ENCODE peak calls at places on chromosomes 4 and X, in four cellular contexts. I, N, P and X are unnamed samples.
A peak's percentile ranks its signal among the peaks of the same experiment; 100 is the strongest.

GRCh38 chrX:125378205-125378604 is 58.5 kb downstream of the TEX13C start:
- DNase-seq in I (no peak), N (no peak), P (no peak), X (no peak)

GRCh38 chr4:155234206-155234605 is 25.8 kb downstream of the NPY2R start:
- DNase-seq in I (no peak), N (no peak), P (no peak), X (no peak)

GRCh38 chr4:71677568-71677967 is 106.3 kb downstream of the GC start:
- DNase-seq in I (no peak), N (no peak), P (no peak), X (no peak)

GRCh38 chr4:2047031-2047660 is 12.0 kb upstream of the NAT8L start:
- DNase-seq in I (no peak), N (no peak), P (peak; percentile 62), X (no peak)

GRCh38 chrX:44344687-44345086 is 1.2 kb upstream of the EFHC2 start:
- DNase-seq in I (no peak), N (no peak), P (no peak), X (no peak)

GRCh38 chr4:188178806-188179205 is 39.6 kb downstream of the TRIML1 start:
- DNase-seq in I (no peak), N (no peak), P (no peak), X (no peak)

GRCh38 chrX:15349046-15349445 is 13.7 kb upstream of the PIGA start:
- DNase-seq in I (peak; percentile 83), N (peak; percentile 34), P (no peak), X (no peak)

GRCh38 chrX:57453901-57454300 is 137.9 kb upstream of the ZXDB start:
- DNase-seq in I (peak; percentile 17), N (no peak), P (no peak), X (no peak)

GRCh38 chr4:91267543-91267942 is 1036.2 kb upstream of the GRID2 start:
- DNase-seq in I (no peak), N (no peak), P (no peak), X (no peak)

GRCh38 chrX:40971736-40972135 is 113.5 kb upstream of the USP9X start:
- DNase-seq in I (no peak), N (no peak), P (no peak), X (no peak)

GRCh38 chr4:5712517-5712916 is 1.5 kb downstream of the EVC start:
- DNase-seq in I (no peak), N (no peak), P (no peak), X (no peak)

GRCh38 chrX:96906741-96907140 is 23.0 kb downstream of the RPA4 start:
- DNase-seq in I (no peak), N (no peak), P (no peak), X (no peak)

GRCh38 chrX:130523460-130524394 is 121.9 kb downstream of the RBMX2 start:
- DNase-seq in I (peak; percentile 66), N (peak; percentile 30), P (no peak), X (peak; percentile 50)

GRCh38 chr4:113145147-113145518 is 95.7 kb downstream of the ANK2 start:
- DNase-seq in I (no peak), N (no peak), P (no peak), X (no peak)
- H3K4me1 ChIP-seq in I (peaks cover 37% of the 10 kb centered on the region), N (no peaks in the 10 kb centered on the region), P (no peaks in the 10 kb centered on the region), X (peaks cover 25% of the 10 kb centered on the region)

GRCh38 chr4:16442296-16442695 is 216.0 kb upstream of the TAPT1 start:
- DNase-seq in I (no peak), N (no peak), P (no peak), X (no peak)

GRCh38 chr4:16439771-16440170 is 213.5 kb upstream of the TAPT1 start:
- DNase-seq in I (no peak), N (peak; percentile 31), P (no peak), X (no peak)

GRCh38 chr4:16439003-16439402 is 212.7 kb upstream of the TAPT1 start:
- DNase-seq in I (no peak), N (no peak), P (no peak), X (no peak)

GRCh38 chr4:16448240-16448639 is 222.0 kb upstream of the TAPT1 start:
- DNase-seq in I (no peak), N (no peak), P (no peak), X (no peak)

GRCh38 chr4:16443504-16444088 is 217.3 kb upstream of the TAPT1 start:
- DNase-seq in I (peak; percentile 46), N (no peak), P (no peak), X (no peak)
- TF ChIP-seq CTCF in I (peak; percentile 69), N (peak; percentile 57), P (peak; percentile 77), X (peak; percentile 73)

GRCh38 chrX:103640401-103641155 is 11.8 kb downstream of the TCEAL1 start:
- DNase-seq in I (no peak), N (no peak), P (no peak), X (no peak)
- H3K4me1 ChIP-seq in I (peaks cover 9% of the 10 kb centered on the region), N (no peaks in the 10 kb centered on the region), P (no peaks in the 10 kb centered on the region), X (no peaks in the 10 kb centered on the region)

DNA sequence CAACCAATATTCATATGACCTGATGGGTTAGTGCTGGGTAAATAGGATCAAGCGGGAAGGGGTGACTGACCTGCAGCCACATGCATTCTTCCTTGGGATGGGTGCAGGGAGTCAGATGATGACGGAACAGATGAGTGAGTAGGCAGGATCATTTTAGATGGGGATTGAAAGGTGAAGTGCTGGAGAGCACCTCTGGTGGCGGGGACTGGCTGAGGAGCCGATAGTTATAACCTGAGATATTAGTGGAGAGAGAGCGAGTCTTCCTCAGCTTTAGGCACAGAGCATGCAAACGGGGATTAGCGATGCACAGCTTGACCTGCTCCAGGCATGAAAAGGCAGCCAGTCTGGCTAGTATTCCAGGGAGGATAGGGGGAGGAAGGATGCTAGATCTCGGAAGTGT is 99.1 kb downstream of the AFF1 start:
- DNase-seq in I (no peak), N (no peak), P (no peak), X (no peak)
- TF ChIP-seq CTCF in I (no peak), N (no peak), P (no peak), X (no peak)

DNA sequence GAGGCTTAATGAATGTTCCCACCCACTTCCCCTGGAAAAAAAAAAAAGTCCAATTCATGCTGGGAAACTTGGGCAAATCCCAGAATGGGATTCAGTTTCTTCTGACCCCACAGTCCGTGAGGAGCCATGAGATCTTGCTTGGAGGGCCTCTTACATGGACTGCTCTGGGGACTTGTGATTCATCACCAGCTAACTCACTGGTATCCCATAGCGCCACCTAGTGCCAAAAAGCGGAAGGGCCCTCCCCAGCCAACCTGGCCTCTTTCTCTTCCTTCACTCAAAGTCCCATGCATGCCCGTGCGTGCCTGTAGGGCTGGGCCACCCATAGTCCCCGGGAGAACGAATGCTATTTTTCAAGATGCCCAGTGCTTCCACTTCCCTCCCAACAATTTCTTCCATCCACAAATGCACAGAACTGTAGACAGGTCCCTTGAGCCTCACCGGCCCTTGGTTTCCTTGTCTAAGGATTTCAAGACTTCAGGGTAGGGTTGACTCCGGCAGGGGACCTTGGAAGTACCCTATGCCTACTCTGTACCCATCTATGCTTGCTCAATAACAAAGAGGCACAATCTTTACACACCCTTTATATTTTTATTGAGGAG is 5.1 kb downstream of the RTL5 start:
- DNase-seq in I (peak; percentile 79), N (peak; percentile 82), P (peak; percentile 82), X (peak; percentile 79)
- H3K4me1 ChIP-seq in I (peaks cover 30% of the 10 kb centered on the region), N (peaks cover 24% of the 10 kb centered on the region), P (peaks cover 35% of the 10 kb centered on the region), X (peaks cover 55% of the 10 kb centered on the region)

GRCh38 chr4:170227928-170228327 is 138.2 kb upstream of the AADAT start:
- DNase-seq in I (no peak), N (no peak), P (no peak), X (no peak)
- TF ChIP-seq CTCF in I (no peak), N (no peak), P (no peak), X (no peak)

GRCh38 chrX:45769919-45770582 is 569.4 kb upstream of the DIPK2B start:
- DNase-seq in I (no peak), N (peak; percentile 55), P (peak; percentile 85), X (peak; percentile 75)
- H3K4me1 ChIP-seq in I (no peaks in the 10 kb centered on the region), N (no peaks in the 10 kb centered on the region), P (peaks cover 6% of the 10 kb centered on the region), X (peaks cover 24% of the 10 kb centered on the region)